ENCODE peak calls at places on chromosomes 4 and X, in ten cellular contexts. Q is left ventricle myocardium inferior; T is CD8-positive, alpha-beta T cell; R is stomach; X is fibroblast of lung; J is OCI-LY7; Z is mammary epithelial cell; Y is heart right ventricle; F is testis; K is ovary. V is an unnamed sample.

GRCh38 chrX:134174859-134175258 is 62.1 kb upstream of the CCDC160 start:
- DNase-seq in Q (no peak), T (no peak), R (no peak), X (no peak), J (no peak), Z (no peak), Y (no peak), F (no peak), K (no peak), V (no peak)

GRCh38 chr4:159341486-159341885 is 238.6 kb downstream of the RAPGEF2 start:
- DNase-seq in Q (no peak), T (no peak), R (no peak), X (no peak), J (no peak), Z (peak; percentile 30), Y (no peak), F (no peak), K (no peak), V (no peak)

GRCh38 chr4:182914357-182914756 is 2.8 kb downstream of the DCTD start:
- DNase-seq in Q (no peak), T (no peak), R (no peak), X (no peak), J (no peak), Z (no peak), Y (no peak), F (no peak), K (no peak), V (no peak)

GRCh38 chr4:99815597-99816011 is 1.0 kb upstream of the DAPP1 start:
- DNase-seq in Q (no peak), T (no peak), R (peak; percentile 77), X (no peak), J (peak; percentile 60), Z (peak; percentile 100), Y (no peak), F (no peak), K (no peak), V (no peak)

GRCh38 chr4:28082686-28083390 is 1222.2 kb downstream of the STIM2 start:
- DNase-seq in Q (no peak), T (no peak), R (no peak), X (no peak), J (no peak), Z (peak; percentile 21), Y (no peak), F (no peak), K (no peak), V (no peak)

GRCh38 chr4:4656977-4657376 is 115.1 kb upstream of the STX18 start:
- DNase-seq in Q (no peak), T (no peak), R (no peak), X (no peak), J (no peak), Z (no peak), Y (no peak), F (no peak), K (no peak), V (no peak)

GRCh38 chr4:99664703-99665102 is 7.1 kb upstream of the C4orf54 start:
- DNase-seq in Q (no peak), T (no peak), R (no peak), X (no peak), J (no peak), Z (no peak), Y (no peak), F (no peak), K (no peak), V (no peak)

GRCh38 chr4:153131478-153132069 is 72.7 kb upstream of the TRIM2 start:
- DNase-seq in Q (no peak), T (no peak), R (no peak), X (no peak), J (no peak), Z (no peak), Y (no peak), F (no peak), K (no peak), V (no peak)

GRCh38 chrX:73963682-73964081 is 340.3 kb upstream of the ZCCHC13 start:
- DNase-seq in Q (peak; percentile 29), T (no peak), R (no peak), X (no peak), J (no peak), Z (no peak), Y (peak; percentile 40), F (peak; percentile 23), K (no peak), V (no peak)

GRCh38 chr4:102623622-102624021 is 122.5 kb downstream of the NFKB1 start:
- DNase-seq in Q (no peak), T (no peak), R (no peak), X (peak; percentile 73), J (peak; percentile 13), Z (no peak), Y (no peak), F (peak; percentile 52), K (no peak), V (no peak)

GRCh38 chr4:76611611-76612010 is 176.6 kb downstream of the SHROOM3 start:
- DNase-seq in Q (no peak), T (no peak), R (peak; percentile 86), X (peak; percentile 72), J (no peak), Z (peak; percentile 71), Y (no peak), F (no peak), K (peak; percentile 38), V (no peak)

GRCh38 chr4:151540728-151541437 is 131.9 kb downstream of the FHIP1A start:
- DNase-seq in Q (no peak), T (no peak), R (no peak), X (peak; percentile 95), J (no peak), Z (peak; percentile 99), Y (no peak), F (no peak), K (no peak), V (no peak)

GRCh38 chrX:12950851-12951589 is 23.9 kb upstream of the TMSB4X start:
- DNase-seq in Q (no peak), T (peak; percentile 52), R (peak; percentile 39), X (no peak), J (peak; percentile 84), Z (no peak), Y (peak; percentile 21), F (no peak), K (no peak), V (no peak)

GRCh38 chr4:125313989-125314602 is 659 bp upstream of the FAT4 start:
- DNase-seq in Q (no peak), T (no peak), R (no peak), X (no peak), J (no peak), Z (no peak), Y (no peak), F (no peak), K (no peak), V (no peak)

GRCh38 chr4:189146994-189147929 is 793.4 kb upstream of the FRG1 start:
- DNase-seq in Q (no peak), T (no peak), R (no peak), X (no peak), J (no peak), Z (no peak), Y (no peak), F (no peak), K (no peak), V (no peak)

GRCh38 chr4:189143255-189143654 is 797.4 kb upstream of the FRG1 start:
- DNase-seq in Q (no peak), T (no peak), R (no peak), X (peak; percentile 1), J (no peak), Z (peak; percentile 100), Y (no peak), F (no peak), K (no peak), V (no peak)
- TF ChIP-seq CTCF in Q (no peak), T (no peak), R (no peak), X (no peak), J (no peak), Z (no peak), Y (no peak), F (no peak), K (no peak), V (no peak)

GRCh38 chrX:153800746-153801145 is 6.3 kb downstream of the SSR4 start:
- DNase-seq in Q (no peak), T (no peak), R (no peak), X (no peak), J (no peak), Z (no peak), Y (no peak), F (no peak), K (no peak), V (no peak)
- H3K4me1 ChIP-seq in Q (peaks cover 10% of the 10 kb centered on the region), T (peaks cover 10% of the 10 kb centered on the region), R (peaks cover 14% of the 10 kb centered on the region), X (peaks cover 2% of the 10 kb centered on the region), J (peaks cover 9% of the 10 kb centered on the region), Z (peaks cover 4% of the 10 kb centered on the region), Y (peaks cover 9% of the 10 kb centered on the region), F (no peaks in the 10 kb centered on the region), K (no peaks in the 10 kb centered on the region), V (peaks cover 7% of the 10 kb centered on the region)

GRCh38 chrX:137646472-137646871 is 80.5 kb downstream of the ZIC3 start:
- DNase-seq in Q (no peak), T (no peak), R (no peak), X (no peak), J (no peak), Z (no peak), Y (no peak), F (no peak), K (no peak), V (no peak)

GRCh38 chrX:137654481-137654880 is 88.6 kb downstream of the ZIC3 start:
- DNase-seq in Q (no peak), T (no peak), R (no peak), X (no peak), J (no peak), Z (no peak), Y (no peak), F (no peak), K (no peak), V (no peak)

GRCh38 chrX:137651647-137652046 is 85.7 kb downstream of the ZIC3 start:
- DNase-seq in Q (no peak), T (no peak), R (no peak), X (no peak), J (no peak), Z (no peak), Y (no peak), F (no peak), K (no peak), V (no peak)
- TF ChIP-seq CTCF in Q (no peak), T (no peak), R (no peak), X (no peak), J (no peak), Z (no peak), Y (no peak), F (no peak), K (no peak), V (no peak)

DNA sequence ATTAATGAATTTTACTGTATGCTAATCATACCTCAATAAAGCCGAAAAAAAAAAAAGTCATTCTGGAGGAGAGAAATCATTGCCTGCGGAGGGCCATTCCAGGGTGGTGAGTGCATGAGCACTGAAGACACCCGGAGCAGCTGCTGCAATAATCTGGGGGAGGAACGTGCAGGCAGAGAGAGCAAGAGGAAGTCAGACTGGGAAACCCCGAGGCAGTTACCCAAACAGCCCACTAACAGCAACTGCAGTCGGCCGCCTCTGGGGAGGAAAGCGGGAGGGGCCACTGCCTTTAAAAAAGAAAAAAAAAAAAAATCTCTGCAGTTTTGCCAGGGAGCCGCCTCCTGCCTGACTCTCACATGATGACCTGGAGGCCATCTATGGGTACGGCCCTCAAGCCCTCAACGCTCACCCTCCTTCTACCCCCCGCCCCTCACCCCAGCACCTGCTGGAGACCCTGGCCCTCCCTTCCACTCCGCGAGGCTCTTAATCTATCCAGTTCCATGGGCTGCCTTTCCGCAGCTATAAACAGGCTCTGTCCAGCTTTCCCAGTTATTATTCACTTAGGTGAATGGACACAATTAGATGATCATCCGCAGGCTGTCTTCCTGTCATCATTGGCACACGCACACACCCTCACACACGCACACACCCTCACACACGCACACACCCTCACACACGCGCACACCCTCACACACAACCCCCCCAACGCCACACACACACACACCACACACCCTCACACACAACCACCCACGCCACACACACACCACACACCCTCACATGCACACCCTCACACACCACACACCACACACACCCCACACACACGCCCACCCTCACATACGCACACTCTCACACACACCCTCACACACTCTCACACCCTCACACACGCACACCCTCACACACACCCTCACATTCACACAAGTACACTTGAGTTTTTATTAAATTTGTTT is 3.4 kb upstream of the AVPR2 start:
- DNase-seq in Q (peak; percentile 39), T (peak; percentile 40), R (peak; percentile 30), X (peak; percentile 81), J (peak; percentile 87), Z (peak; percentile 84), Y (peak; percentile 37), F (peak; percentile 44), K (no peak), V (peak; percentile 28)
- H3K4me1 ChIP-seq in Q (peaks cover 21% of the 10 kb centered on the region), T (peaks cover 54% of the 10 kb centered on the region), R (peaks cover 19% of the 10 kb centered on the region), X (peaks cover 3% of the 10 kb centered on the region), J (peaks cover 43% of the 10 kb centered on the region), Z (peaks cover 18% of the 10 kb centered on the region), Y (peaks cover 33% of the 10 kb centered on the region), F (peaks cover 3% of the 10 kb centered on the region), K (no peaks in the 10 kb centered on the region), V (peaks cover 39% of the 10 kb centered on the region)

V was measured in tibial nerve.